ENCODE peak calls at places on chromosomes 5 and 9, in ten cellular contexts. O, W, U, J, A, Y, N, G, Q and H are unnamed samples.

GRCh38 chr9:33813712-33814641 is 3.0 kb upstream of the UBE2R2 start:
- DNase-seq in O (peak), W (no peak), U (peak), J (peak), A (no peak), Y (peak), N (no peak), G (no peak), Q (no peak), H (peak)

GRCh38 chr9:129773262-129774048 is 20.6 kb upstream of the PTGES start:
- DNase-seq in O (no peak), W (no peak), U (peak), J (no peak), A (peak), Y (peak), N (no peak), G (no peak), Q (peak), H (peak)

GRCh38 chr5:173973614-173973969 is 15.4 kb upstream of the C5orf47 start:
- DNase-seq in O (peak), W (no peak), U (no peak), J (no peak), A (peak), Y (peak), N (peak), G (no peak), Q (no peak), H (no peak)

GRCh38 chr5:125038477-125038876 is 292.0 kb upstream of the ZNF608 start:
- DNase-seq in O (no peak), W (no peak), U (no peak), J (no peak), A (no peak), Y (no peak), N (no peak), G (no peak), Q (no peak), H (no peak)

GRCh38 chr5:53416144-53416730 is 64.2 kb upstream of the FST start:
- DNase-seq in O (no peak), W (no peak), U (no peak), J (no peak), A (no peak), Y (peak), N (no peak), G (no peak), Q (no peak), H (peak)

GRCh38 chr5:91535508-91535907 is 152.4 kb upstream of the ARRDC3 start:
- DNase-seq in O (no peak), W (no peak), U (no peak), J (no peak), A (no peak), Y (no peak), N (no peak), G (no peak), Q (no peak), H (no peak)

GRCh38 chr9:121721770-121722169 is 70.3 kb downstream of the DAB2IP start:
- DNase-seq in O (no peak), W (no peak), U (no peak), J (no peak), A (no peak), Y (no peak), N (no peak), G (peak), Q (no peak), H (no peak)

GRCh38 chr9:87497604-87498045 is at the start of gene DAPK1:
- DNase-seq in O (peak), W (no peak), U (peak), J (peak), A (peak), Y (peak), N (peak), G (peak), Q (no peak), H (peak)

GRCh38 chr5:139641116-139642080 is 6.8 kb upstream of the CXXC5 start:
- DNase-seq in O (no peak), W (no peak), U (no peak), J (peak), A (no peak), Y (no peak), N (no peak), G (no peak), Q (no peak), H (no peak)

GRCh38 chr9:5953743-5954707 is 61.4 kb downstream of the RANBP6 start:
- DNase-seq in O (peak), W (no peak), U (peak), J (no peak), A (no peak), Y (no peak), N (no peak), G (no peak), Q (no peak), H (no peak)

GRCh38 chr5:31193591-31194457 is at the start of gene CDH6:
- DNase-seq in O (peak), W (no peak), U (peak), J (no peak), A (peak), Y (no peak), N (peak), G (no peak), Q (peak), H (peak)

GRCh38 chr9:33265211-33265885 is 499 bp downstream of the CHMP5 start:
- DNase-seq in O (no peak), W (no peak), U (no peak), J (no peak), A (no peak), Y (peak), N (no peak), G (no peak), Q (no peak), H (no peak)

GRCh38 chr9:119298076-119298853 is 71.0 kb downstream of the BRINP1 start:
- DNase-seq in O (no peak), W (no peak), U (no peak), J (no peak), A (no peak), Y (no peak), N (peak), G (no peak), Q (no peak), H (no peak)

GRCh38 chr9:4375424-4376195 is 75.7 kb upstream of the GLIS3 start:
- DNase-seq in O (peak), W (no peak), U (peak), J (peak), A (no peak), Y (peak), N (no peak), G (no peak), Q (no peak), H (peak)

GRCh38 chr9:7640205-7640604 is 159.4 kb downstream of the DMAC1 start:
- DNase-seq in O (no peak), W (no peak), U (no peak), J (no peak), A (no peak), Y (no peak), N (no peak), G (no peak), Q (no peak), H (no peak)

GRCh38 chr5:31809037-31809910 is 170.3 kb downstream of the PDZD2 start:
- DNase-seq in O (peak), W (no peak), U (peak), J (peak), A (peak), Y (peak), N (peak), G (peak), Q (peak), H (peak)

GRCh38 chr9:112753725-112754124 is 3.2 kb downstream of the SNX30 start:
- DNase-seq in O (no peak), W (no peak), U (peak), J (no peak), A (no peak), Y (peak), N (no peak), G (no peak), Q (no peak), H (peak)

GRCh38 chr9:127523312-127523851 is 72.1 kb downstream of the LRSAM1 start:
- DNase-seq in O (no peak), W (no peak), U (peak), J (no peak), A (peak), Y (no peak), N (peak), G (no peak), Q (peak), H (no peak)

GRCh38 chr9:122387526-122387925 is 16.7 kb downstream of the PTGS1 start:
- DNase-seq in O (no peak), W (no peak), U (no peak), J (no peak), A (no peak), Y (no peak), N (no peak), G (no peak), Q (no peak), H (no peak)

GRCh38 chr9:115262952-115263351 is 145.0 kb upstream of the TNC start:
- DNase-seq in O (no peak), W (no peak), U (no peak), J (no peak), A (no peak), Y (peak), N (no peak), G (no peak), Q (no peak), H (peak)

GRCh38 chr5:105695916-105696315 is 1974.8 kb downstream of the EFNA5 start:
- DNase-seq in O (no peak), W (no peak), U (no peak), J (no peak), A (no peak), Y (no peak), N (no peak), G (no peak), Q (no peak), H (no peak)

GRCh38 chr9:113935677-113936380 is 59.7 kb downstream of the ZNF618 start:
- DNase-seq in O (no peak), W (no peak), U (no peak), J (no peak), A (no peak), Y (no peak), N (no peak), G (no peak), Q (no peak), H (no peak)

GRCh38 chr9:136629001-136629878 is 33.5 kb upstream of the EGFL7 start:
- DNase-seq in O (no peak), W (no peak), U (no peak), J (no peak), A (no peak), Y (no peak), N (no peak), G (no peak), Q (no peak), H (no peak)

GRCh38 chr9:110750272-110750671 is 81.7 kb downstream of the MUSK start:
- DNase-seq in O (no peak), W (no peak), U (peak), J (no peak), A (no peak), Y (no peak), N (no peak), G (no peak), Q (no peak), H (no peak)

GRCh38 chr5:28164568-28164967 is 1126.2 kb upstream of the CDH9 start:
- DNase-seq in O (no peak), W (no peak), U (no peak), J (no peak), A (no peak), Y (no peak), N (no peak), G (no peak), Q (no peak), H (no peak)

GRCh38 chr9:93244510-93245436 is 60.8 kb downstream of the WNK2 start:
- DNase-seq in O (no peak), W (no peak), U (no peak), J (no peak), A (no peak), Y (no peak), N (no peak), G (no peak), Q (no peak), H (peak)

GRCh38 chr5:163529698-163530097 is 24.3 kb downstream of the MAT2B start:
- DNase-seq in O (no peak), W (no peak), U (peak), J (no peak), A (no peak), Y (no peak), N (no peak), G (peak), Q (no peak), H (no peak)

GRCh38 chr5:179763215-179763945 is 30.4 kb upstream of the LTC4S start:
- DNase-seq in O (peak), W (no peak), U (peak), J (peak), A (no peak), Y (peak), N (peak), G (peak), Q (no peak), H (peak)

GRCh38 chr9:20220286-20220685 is 402.0 kb downstream of the MLLT3 start:
- DNase-seq in O (no peak), W (no peak), U (no peak), J (no peak), A (no peak), Y (peak), N (no peak), G (no peak), Q (no peak), H (no peak)

GRCh38 chr5:91162534-91163381 is 220.4 kb downstream of the ARRDC3 start:
- DNase-seq in O (no peak), W (peak), U (peak), J (peak), A (peak), Y (peak), N (no peak), G (peak), Q (peak), H (peak)

GRCh38 chr5:84764227-84764626 is 379.5 kb upstream of the EDIL3 start:
- DNase-seq in O (no peak), W (no peak), U (no peak), J (no peak), A (no peak), Y (no peak), N (no peak), G (no peak), Q (no peak), H (no peak)

GRCh38 chr5:156850206-156850751 is at the start of gene PPP1R2B:
- DNase-seq in O (no peak), W (no peak), U (no peak), J (no peak), A (no peak), Y (no peak), N (no peak), G (no peak), Q (no peak), H (no peak)

GRCh38 chr9:95143591-95144561 is 173.6 kb downstream of the FANCC start:
- DNase-seq in O (no peak), W (no peak), U (peak), J (no peak), A (peak), Y (no peak), N (no peak), G (peak), Q (no peak), H (no peak)

GRCh38 chr5:166724284-166724683 is 1567.2 kb upstream of the WWC1 start:
- DNase-seq in O (no peak), W (no peak), U (no peak), J (no peak), A (no peak), Y (no peak), N (no peak), G (no peak), Q (no peak), H (no peak)

GRCh38 chr9:77953590-77953989 is 78.0 kb downstream of the GNAQ start:
- DNase-seq in O (no peak), W (no peak), U (no peak), J (no peak), A (no peak), Y (no peak), N (no peak), G (no peak), Q (no peak), H (no peak)

DNA sequence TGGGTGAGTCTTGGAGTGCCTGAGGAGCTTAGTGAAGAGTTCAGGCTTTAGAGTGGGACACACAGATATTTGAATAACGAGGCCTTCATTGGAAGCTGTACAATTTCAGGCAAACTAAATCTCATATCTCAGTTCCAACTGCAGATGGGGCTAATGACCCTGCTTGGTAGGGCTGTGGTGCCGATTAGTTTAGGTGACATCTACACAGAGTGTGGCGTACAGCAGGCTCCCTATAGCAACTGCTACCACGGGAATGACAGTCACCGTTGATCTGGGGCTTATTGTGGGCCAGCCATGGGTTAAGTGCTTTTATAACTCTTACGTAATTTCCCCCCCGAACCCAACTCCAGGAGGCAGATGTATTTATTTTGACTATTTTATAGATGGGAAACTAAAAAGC is 70.8 kb downstream of the FAT2 start:
- DNase-seq in O (peak), W (no peak), U (no peak), J (no peak), A (no peak), Y (no peak), N (no peak), G (no peak), Q (no peak), H (no peak)
- TF ChIP-seq CTCF in O (no peak), W (no peak), U (no peak), J (no peak), A (no peak), Y (no peak), N (no peak), G (no peak), Q (peak), H (no peak)

GRCh38 chr5:34771076-34771475 is 67.9 kb upstream of the TTC23L start:
- DNase-seq in O (no peak), W (no peak), U (no peak), J (peak), A (no peak), Y (no peak), N (no peak), G (no peak), Q (no peak), H (no peak)
- TF ChIP-seq CTCF in O (no peak), W (no peak), U (no peak), J (no peak), A (no peak), Y (no peak), N (no peak), G (no peak), Q (no peak), H (no peak)

DNA sequence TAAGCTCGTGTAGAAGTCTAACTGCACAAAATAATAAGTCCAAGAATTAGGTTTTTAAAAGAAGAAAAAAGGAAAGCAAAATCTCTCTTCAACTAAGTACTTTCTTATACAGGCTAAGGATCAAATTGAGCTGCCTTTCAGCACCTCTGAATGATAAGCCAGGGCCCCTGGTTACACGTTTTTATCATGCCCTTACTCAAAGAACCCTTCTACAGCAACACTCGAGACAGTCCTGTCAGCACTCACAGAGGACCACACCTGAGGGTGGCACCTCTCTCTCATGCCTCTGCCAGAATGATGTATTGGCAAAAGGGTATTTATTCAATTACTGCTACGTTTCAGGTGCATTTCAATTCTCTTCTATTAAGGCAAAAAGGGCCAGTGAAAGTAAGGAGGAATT is 150.5 kb downstream of the BNC2 start:
- DNase-seq in O (peak), W (no peak), U (no peak), J (no peak), A (no peak), Y (no peak), N (no peak), G (no peak), Q (no peak), H (no peak)
- TF ChIP-seq CTCF in O (no peak), W (no peak), U (no peak), J (no peak), A (no peak), Y (no peak), N (no peak), G (no peak), Q (no peak), H (no peak)

DNA sequence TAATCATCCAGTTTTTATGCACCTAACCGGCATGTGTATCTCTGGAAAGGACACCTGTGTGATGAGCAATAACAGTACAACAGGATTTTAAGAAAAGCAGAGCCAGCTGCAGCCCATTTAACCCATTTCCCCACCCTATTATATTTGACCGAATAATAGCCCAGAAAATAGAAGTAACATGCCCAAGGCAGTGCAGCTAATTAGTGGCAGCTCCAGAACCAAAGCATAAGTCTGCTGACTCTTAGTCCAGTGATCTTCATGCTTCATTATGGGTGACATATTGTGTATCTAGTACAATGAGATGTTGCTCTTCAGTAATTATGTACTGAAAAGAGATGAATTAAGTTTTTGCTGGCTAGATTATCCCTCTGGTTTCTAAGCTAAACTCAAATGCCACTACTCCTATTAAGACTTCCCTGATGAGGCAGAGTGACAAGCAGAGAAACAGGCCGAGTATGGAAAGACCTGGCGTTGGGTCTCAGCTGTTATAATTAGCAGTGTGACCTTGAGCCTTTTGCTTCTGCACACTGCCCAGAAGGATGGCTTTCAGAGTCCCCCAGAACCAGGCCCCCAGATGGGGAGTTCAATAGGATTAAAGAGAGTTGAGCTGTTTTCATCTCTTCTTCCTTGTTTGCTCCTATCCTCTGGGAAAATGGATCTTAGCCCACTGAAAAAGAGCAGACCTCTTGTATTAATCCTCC is 10.7 kb upstream of the C1QTNF3 start:
- DNase-seq in O (peak), W (no peak), U (no peak), J (no peak), A (no peak), Y (no peak), N (no peak), G (no peak), Q (no peak), H (no peak)
- TF ChIP-seq CTCF in O (no peak), W (no peak), U (no peak), J (no peak), A (no peak), Y (no peak), N (no peak), G (no peak), Q (no peak), H (no peak)